ENCODE peak calls at places on chromosomes 3 and 15, in ten cellular contexts. O is CD4-positive, alpha-beta T cell; M is transverse colon; T is AG04450; A is colonic mucosa; D is cardiac fibroblast; R is chondrocyte; G is AG10803; L is GM13977; J is GM23338. W is an unnamed sample.

GRCh38 chr15:92393994-92394326 is 279 bp downstream of the ST8SIA2 start:
- DNase-seq in O (no peak), M (no peak), T (no peak), A (no peak), D (peak), R (no peak), G (no peak), L (no peak), J (peak), W (no peak)

GRCh38 chr3:8603115-8603710 is 41.4 kb downstream of the SSUH2 start:
- DNase-seq in O (no peak), M (no peak), T (no peak), A (no peak), D (no peak), R (no peak), G (no peak), L (no peak), J (no peak), W (no peak)

GRCh38 chr3:159844801-159845261 is 143.8 kb upstream of the IL12A start:
- DNase-seq in O (no peak), M (no peak), T (no peak), A (no peak), D (no peak), R (no peak), G (peak), L (no peak), J (no peak), W (no peak)

GRCh38 chr3:118817748-118818165 is 216.9 kb downstream of the IGSF11 start:
- DNase-seq in O (no peak), M (peak), T (peak), A (peak), D (peak), R (no peak), G (peak), L (peak), J (peak), W (peak)

GRCh38 chr15:29944925-29945324 is 122.7 kb upstream of the TJP1 start:
- DNase-seq in O (no peak), M (no peak), T (no peak), A (no peak), D (no peak), R (no peak), G (no peak), L (no peak), J (no peak), W (no peak)

GRCh38 chr15:46129145-46129544 is 494.3 kb downstream of the SQOR start:
- DNase-seq in O (no peak), M (no peak), T (peak), A (no peak), D (peak), R (no peak), G (peak), L (no peak), J (no peak), W (no peak)

GRCh38 chr15:74011610-74012009 is 17.1 kb downstream of the PML start:
- DNase-seq in O (no peak), M (peak), T (no peak), A (peak), D (peak), R (no peak), G (peak), L (no peak), J (no peak), W (no peak)

GRCh38 chr3:197555281-197556261 is at the start of gene BDH1:
- DNase-seq in O (peak), M (peak), T (no peak), A (peak), D (no peak), R (no peak), G (no peak), L (peak), J (peak), W (peak)

GRCh38 chr15:48946088-48946839 is 17.5 kb downstream of the SHC4 start:
- DNase-seq in O (no peak), M (no peak), T (no peak), A (no peak), D (peak), R (no peak), G (no peak), L (no peak), J (no peak), W (peak)

GRCh38 chr3:52429779-52430415 is 15.0 kb downstream of the SEMA3G start:
- DNase-seq in O (no peak), M (no peak), T (no peak), A (no peak), D (peak), R (no peak), G (no peak), L (no peak), J (no peak), W (no peak)

GRCh38 chr3:32959370-32959769 is 7.9 kb downstream of the CCR4 start:
- DNase-seq in O (no peak), M (no peak), T (no peak), A (no peak), D (peak), R (no peak), G (no peak), L (no peak), J (peak), W (no peak)

GRCh38 chr3:195271859-195272243 is 892 bp upstream of the XXYLT1 start:
- DNase-seq in O (no peak), M (no peak), T (no peak), A (no peak), D (no peak), R (no peak), G (no peak), L (no peak), J (no peak), W (no peak)

GRCh38 chr3:23738946-23739345 is 66.8 kb upstream of the UBE2E1 start:
- DNase-seq in O (no peak), M (no peak), T (no peak), A (no peak), D (peak), R (no peak), G (no peak), L (no peak), J (no peak), W (peak)

GRCh38 chr15:51366911-51367310 is 25.5 kb downstream of the GLDN start:
- DNase-seq in O (no peak), M (peak), T (peak), A (peak), D (peak), R (no peak), G (peak), L (no peak), J (no peak), W (peak)

GRCh38 chr15:36658905-36659304 is 79.5 kb downstream of the CDIN1 start:
- DNase-seq in O (no peak), M (no peak), T (no peak), A (no peak), D (no peak), R (no peak), G (no peak), L (no peak), J (peak), W (no peak)

GRCh38 chr15:101455291-101455916 is 34.1 kb downstream of the PCSK6 start:
- DNase-seq in O (no peak), M (no peak), T (no peak), A (no peak), D (no peak), R (no peak), G (peak), L (no peak), J (no peak), W (no peak)

GRCh38 chr3:135995766-135996165 is 30.2 kb downstream of the PPP2R3A start:
- DNase-seq in O (no peak), M (no peak), T (no peak), A (no peak), D (no peak), R (no peak), G (no peak), L (no peak), J (no peak), W (no peak)

GRCh38 chr3:41462103-41462691 is 262.9 kb downstream of the CTNNB1 start:
- DNase-seq in O (no peak), M (no peak), T (no peak), A (no peak), D (no peak), R (no peak), G (no peak), L (no peak), J (no peak), W (no peak)

GRCh38 chr3:190497809-190498208 is 16.1 kb upstream of the IL1RAP start:
- DNase-seq in O (no peak), M (no peak), T (no peak), A (no peak), D (peak), R (no peak), G (peak), L (no peak), J (no peak), W (no peak)

GRCh38 chr3:4864503-4864902 is 114.7 kb upstream of the BHLHE40 start:
- DNase-seq in O (no peak), M (no peak), T (no peak), A (no peak), D (peak), R (no peak), G (peak), L (no peak), J (no peak), W (no peak)

GRCh38 chr3:48422272-48422671 is 7.6 kb downstream of the PLXNB1 start:
- DNase-seq in O (no peak), M (no peak), T (no peak), A (no peak), D (no peak), R (no peak), G (no peak), L (no peak), J (peak), W (no peak)

GRCh38 chr3:144362126-144362525 is 390.5 kb downstream of the DIPK2A start:
- DNase-seq in O (no peak), M (no peak), T (no peak), A (no peak), D (no peak), R (no peak), G (peak), L (no peak), J (no peak), W (peak)

GRCh38 chr3:143134446-143134845 is 14.9 kb downstream of the CHST2 start:
- DNase-seq in O (no peak), M (no peak), T (no peak), A (no peak), D (peak), R (no peak), G (no peak), L (no peak), J (no peak), W (peak)

GRCh38 chr3:25863560-25863959 is 73.7 kb downstream of the OXSM start:
- DNase-seq in O (no peak), M (no peak), T (no peak), A (no peak), D (no peak), R (no peak), G (no peak), L (no peak), J (peak), W (no peak)
- TF ChIP-seq CTCF in O (no peak), M (no peak), T (peak), A (no peak), D (peak), R (peak), G (no peak), L (no peak), J (peak), W (no peak)

DNA sequence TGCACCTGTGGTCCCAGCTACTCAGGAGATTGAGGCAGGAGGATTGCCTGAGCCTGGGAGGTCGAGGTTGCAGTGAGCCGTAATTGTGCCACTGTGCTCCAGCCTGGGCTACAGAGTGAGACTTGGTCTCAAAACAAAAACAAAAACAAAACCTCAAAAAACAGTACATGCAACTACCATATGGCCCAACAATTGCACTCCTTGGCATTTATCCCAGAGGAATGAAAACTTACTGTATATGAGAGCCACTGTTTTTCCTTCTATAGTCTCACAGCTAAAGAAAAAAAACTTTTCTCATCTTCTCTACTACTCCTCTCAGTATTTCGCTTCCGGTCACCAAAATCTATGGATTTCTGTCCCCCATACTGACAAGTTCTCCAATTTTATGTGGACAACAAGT is 84.3 kb downstream of the FLNB start:
- DNase-seq in O (no peak), M (no peak), T (no peak), A (no peak), D (peak), R (no peak), G (peak), L (no peak), J (no peak), W (no peak)
- TF ChIP-seq CTCF in O (no peak), M (no peak), T (no peak), A (no peak), D (no peak), R (no peak), G (no peak), L (no peak), J (no peak), W (no peak)

DNA sequence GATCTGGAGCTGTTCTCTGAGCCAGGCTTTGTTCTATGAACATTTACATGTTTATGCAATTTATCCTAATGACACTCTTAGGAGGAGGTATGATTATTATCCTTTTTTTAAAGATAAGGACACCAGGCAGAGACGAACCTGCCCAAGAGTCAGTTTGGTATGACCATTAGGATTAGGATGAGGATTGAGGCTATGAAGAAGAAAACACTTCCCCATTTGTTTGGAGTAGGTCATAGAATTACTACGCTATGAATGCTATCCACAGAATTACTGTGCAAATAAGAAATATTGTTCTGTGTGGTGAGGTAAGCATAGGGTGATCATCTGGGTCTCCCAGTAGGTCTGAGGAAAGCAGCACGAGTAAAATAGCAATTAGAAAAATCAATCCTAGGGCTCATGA is 24.0 kb downstream of the EIF4E3 start:
- DNase-seq in O (no peak), M (no peak), T (no peak), A (no peak), D (no peak), R (no peak), G (no peak), L (no peak), J (no peak), W (no peak)
- TF ChIP-seq CTCF in O (no peak), M (no peak), T (no peak), A (no peak), D (no peak), R (no peak), G (no peak), L (no peak), J (no peak), W (no peak)

DNA sequence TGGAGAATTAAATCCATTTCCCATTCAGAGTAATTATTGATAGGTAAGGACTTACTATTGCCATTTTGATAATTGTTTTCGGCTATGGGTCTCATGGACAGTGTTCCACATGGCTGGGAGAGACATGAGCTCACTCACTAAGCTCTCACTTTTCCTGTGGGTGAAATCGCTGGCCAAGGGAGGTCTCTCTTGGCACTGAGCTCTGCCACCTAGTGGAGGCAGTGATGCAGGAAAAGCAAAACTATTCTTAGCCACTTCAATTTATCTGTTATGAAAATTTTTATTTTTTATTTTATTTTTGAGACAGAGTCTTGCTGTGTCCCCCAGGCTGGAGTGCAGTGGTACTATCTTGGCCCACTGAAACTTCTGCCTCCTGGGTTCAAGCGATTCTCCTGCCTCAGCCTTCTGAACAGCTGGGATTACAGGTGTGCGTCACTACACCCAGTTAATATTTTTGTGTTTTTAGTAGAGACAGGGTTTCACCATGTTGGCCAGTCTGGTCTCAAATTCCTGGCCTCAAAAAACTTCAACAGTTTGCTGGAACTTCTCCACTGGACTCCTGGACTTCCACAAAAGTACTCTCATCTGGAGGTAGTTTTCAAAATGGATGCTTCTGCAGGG is 4.7 kb upstream of the RNF13 start:
- DNase-seq in O (peak), M (peak), T (peak), A (peak), D (peak), R (no peak), G (peak), L (peak), J (peak), W (peak)
- TF ChIP-seq CTCF in O (peak), M (peak), T (peak), A (peak), D (peak), R (peak), G (peak), L (peak), J (peak), W (peak)

GRCh38 chr3:138833908-138834358 is 795 bp downstream of the PIK3CB start:
- DNase-seq in O (peak), M (no peak), T (no peak), A (no peak), D (peak), R (no peak), G (peak), L (peak), J (peak), W (no peak)
- TF ChIP-seq CTCF in O (no peak), M (peak), T (no peak), A (no peak), D (no peak), R (no peak), G (no peak), L (no peak), J (no peak), W (no peak)

DNA sequence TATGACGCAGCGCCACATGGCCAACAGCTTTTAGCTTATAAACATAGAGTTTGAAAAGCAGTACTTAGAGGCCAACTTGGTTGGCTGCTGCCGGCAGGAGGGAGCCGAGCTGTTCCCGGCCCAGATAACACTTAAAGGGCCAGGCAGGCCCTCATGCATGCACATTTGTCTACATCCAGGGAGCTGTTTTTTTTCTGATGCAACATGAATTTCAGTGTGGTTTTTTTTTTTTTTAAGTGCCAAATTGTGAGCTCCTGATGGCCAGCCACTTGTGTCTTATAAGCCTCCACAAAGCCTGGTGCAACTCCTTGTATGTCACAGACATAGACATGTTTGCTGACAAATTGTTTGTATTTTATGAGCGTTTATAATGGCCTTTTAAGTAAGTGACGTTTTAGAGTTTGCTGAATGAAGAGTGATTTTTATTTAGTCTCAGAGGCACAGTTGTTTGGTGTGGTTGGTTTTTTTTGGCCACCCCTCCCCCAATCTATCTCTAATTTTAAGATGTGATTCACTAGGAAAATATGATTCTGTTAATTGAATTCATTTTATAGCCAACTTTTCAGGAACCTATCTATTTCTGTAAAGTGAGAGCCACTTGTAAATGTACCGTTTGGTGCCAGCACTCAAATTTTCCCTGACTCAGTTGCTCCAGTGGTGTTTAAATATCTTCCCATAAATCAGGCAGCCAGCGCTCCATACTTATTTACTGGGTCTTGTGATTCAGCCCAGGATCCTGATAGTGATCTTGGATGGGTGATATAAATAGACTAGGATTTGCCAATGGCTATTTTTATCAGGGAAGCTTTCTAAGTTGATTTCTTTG is 134.3 kb downstream of the VGLL4 start:
- DNase-seq in O (no peak), M (peak), T (peak), A (peak), D (peak), R (no peak), G (peak), L (no peak), J (peak), W (peak)
- TF ChIP-seq CTCF in O (no peak), M (no peak), T (peak), A (no peak), D (peak), R (peak), G (peak), L (no peak), J (no peak), W (no peak)

GRCh38 chr3:156135921-156136655 is 15.7 kb downstream of the KCNAB1 start:
- DNase-seq in O (no peak), M (no peak), T (no peak), A (no peak), D (no peak), R (no peak), G (no peak), L (no peak), J (peak), W (peak)
- TF ChIP-seq CTCF in O (no peak), M (no peak), T (peak), A (no peak), D (peak), R (peak), G (peak), L (no peak), J (peak), W (peak)

GRCh38 chr15:69410290-69410874 is 3.8 kb upstream of the KIF23 start:
- DNase-seq in O (peak), M (no peak), T (no peak), A (no peak), D (peak), R (no peak), G (peak), L (no peak), J (peak), W (peak)
- TF ChIP-seq CTCF in O (no peak), M (no peak), T (peak), A (no peak), D (peak), R (peak), G (peak), L (no peak), J (peak), W (no peak)

GRCh38 chr3:132255041-132255745 is 62.0 kb upstream of the ACP3 start:
- DNase-seq in O (no peak), M (no peak), T (peak), A (no peak), D (peak), R (no peak), G (peak), L (no peak), J (peak), W (no peak)
- TF ChIP-seq CTCF in O (no peak), M (no peak), T (no peak), A (no peak), D (no peak), R (no peak), G (no peak), L (no peak), J (no peak), W (no peak)

DNA sequence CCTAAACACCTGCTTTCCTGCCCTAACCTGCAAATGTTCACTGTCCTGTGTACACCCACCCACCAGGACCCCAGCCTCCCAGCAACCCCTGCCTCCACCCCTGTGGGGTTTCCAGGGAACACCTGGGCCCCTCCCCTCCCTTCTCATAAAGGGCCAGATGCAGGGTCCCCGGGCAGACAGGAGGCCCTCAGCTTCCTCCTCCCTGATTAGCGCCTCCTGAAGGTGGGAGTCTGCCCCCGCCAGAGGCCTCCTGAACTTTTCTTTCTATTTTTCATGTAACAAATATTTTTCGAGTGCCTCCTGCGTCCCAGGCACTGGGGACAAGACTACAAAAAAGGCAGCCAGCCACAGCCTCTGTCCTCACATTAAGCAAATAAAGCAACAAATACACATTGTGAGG is 135.4 kb upstream of the LINGO1 start:
- DNase-seq in O (no peak), M (no peak), T (no peak), A (no peak), D (no peak), R (no peak), G (no peak), L (no peak), J (peak), W (no peak)
- TF ChIP-seq CTCF in O (no peak), M (no peak), T (no peak), A (no peak), D (no peak), R (no peak), G (no peak), L (no peak), J (peak), W (no peak)

W was measured in Calu3.